ENCODE peak calls at places on chromosomes 1 and 21, in seven cellular contexts. One of them, this sample, is unnamed.

GRCh38 chr1:187715483-187715882 is 886.7 kb downstream of the PLA2G4A start:
- DNase-seq in GM13976: no peak
- DNase-seq in GM12864: no peak
- DNase-seq in WTC11: no peak
- DNase-seq in fibroblast of lung: no peak
- DNase-seq in fibroblast of the aortic adventitia: no peak
- DNase-seq in AG04449: no peak
- DNase-seq in this sample: no peak

GRCh38 chr1:236089046-236089773 is 24.3 kb upstream of the NID1 start:
- DNase-seq in fibroblast of the aortic adventitia: peak
- DNase-seq in GM12864: no peak
- DNase-seq in AG04449: no peak
- DNase-seq in GM13976: no peak
- DNase-seq in WTC11: no peak
- DNase-seq in fibroblast of lung: peak
- DNase-seq in this sample: no peak

GRCh38 chr21:37153193-37153934 is 80.3 kb downstream of the TTC3 start:
- DNase-seq in AG04449: peak
- DNase-seq in WTC11: no peak
- DNase-seq in GM13976: no peak
- DNase-seq in fibroblast of lung: peak
- DNase-seq in GM12864: no peak
- DNase-seq in fibroblast of the aortic adventitia: peak
- DNase-seq in this sample: no peak

GRCh38 chr1:223519116-223519515 is 125.9 kb downstream of the CCDC185 start:
- DNase-seq in fibroblast of lung: no peak
- DNase-seq in WTC11: no peak
- DNase-seq in AG04449: no peak
- DNase-seq in fibroblast of the aortic adventitia: no peak
- DNase-seq in GM13976: no peak
- DNase-seq in GM12864: no peak
- DNase-seq in this sample: no peak

GRCh38 chr1:103112535-103112934 is 4.2 kb upstream of the COL11A1 start:
- DNase-seq in fibroblast of lung: no peak
- DNase-seq in GM13976: no peak
- DNase-seq in GM12864: no peak
- DNase-seq in AG04449: no peak
- DNase-seq in fibroblast of the aortic adventitia: no peak
- DNase-seq in WTC11: no peak
- DNase-seq in this sample: no peak

GRCh38 chr1:235017719-235018118 is 110.9 kb downstream of the TOMM20 start:
- DNase-seq in fibroblast of the aortic adventitia: no peak
- DNase-seq in WTC11: no peak
- DNase-seq in AG04449: no peak
- DNase-seq in GM13976: no peak
- DNase-seq in GM12864: no peak
- DNase-seq in fibroblast of lung: no peak
- DNase-seq in this sample: no peak

GRCh38 chr1:25772692-25773245 is 27.2 kb upstream of the SELENON start:
- DNase-seq in GM12864: no peak
- DNase-seq in AG04449: no peak
- DNase-seq in WTC11: no peak
- DNase-seq in fibroblast of the aortic adventitia: no peak
- DNase-seq in GM13976: no peak
- DNase-seq in fibroblast of lung: no peak
- DNase-seq in this sample: no peak

GRCh38 chr1:25744140-25744581 is 55.8 kb upstream of the SELENON start:
- DNase-seq in AG04449: peak
- DNase-seq in fibroblast of the aortic adventitia: peak
- DNase-seq in GM13976: no peak
- DNase-seq in WTC11: peak
- DNase-seq in fibroblast of lung: peak
- DNase-seq in GM12864: no peak
- DNase-seq in this sample: peak

GRCh38 chr1:26225033-26225831 is 8.8 kb upstream of the CEP85 start:
- DNase-seq in fibroblast of the aortic adventitia: peak
- DNase-seq in GM12864: no peak
- DNase-seq in WTC11: peak
- DNase-seq in GM13976: peak
- DNase-seq in AG04449: no peak
- DNase-seq in fibroblast of lung: peak
- DNase-seq in this sample: no peak

GRCh38 chr1:68516066-68516465 is 19.2 kb upstream of the DEPDC1 start:
- DNase-seq in AG04449: no peak
- DNase-seq in fibroblast of the aortic adventitia: peak
- DNase-seq in GM12864: no peak
- DNase-seq in fibroblast of lung: peak
- DNase-seq in GM13976: no peak
- DNase-seq in WTC11: no peak
- DNase-seq in this sample: no peak

GRCh38 chr1:105544475-105544874 is 1512.0 kb upstream of the PRMT6 start:
- DNase-seq in fibroblast of the aortic adventitia: peak
- DNase-seq in GM12864: no peak
- DNase-seq in GM13976: no peak
- DNase-seq in WTC11: no peak
- DNase-seq in fibroblast of lung: no peak
- DNase-seq in AG04449: no peak
- DNase-seq in this sample: no peak

GRCh38 chr1:102593276-102593675 is 515.0 kb downstream of the COL11A1 start:
- DNase-seq in GM12864: no peak
- DNase-seq in AG04449: no peak
- DNase-seq in WTC11: no peak
- DNase-seq in fibroblast of the aortic adventitia: no peak
- DNase-seq in fibroblast of lung: no peak
- DNase-seq in GM13976: no peak
- DNase-seq in this sample: no peak

GRCh38 chr1:24932284-24932683 is 2.2 kb upstream of the RUNX3 start:
- DNase-seq in GM13976: peak
- DNase-seq in WTC11: peak
- DNase-seq in AG04449: no peak
- DNase-seq in GM12864: no peak
- DNase-seq in fibroblast of lung: no peak
- DNase-seq in fibroblast of the aortic adventitia: no peak
- DNase-seq in this sample: no peak

GRCh38 chr1:94209425-94209824 is 28.0 kb downstream of the ARHGAP29 start:
- DNase-seq in GM12864: no peak
- DNase-seq in WTC11: no peak
- DNase-seq in fibroblast of the aortic adventitia: peak
- DNase-seq in fibroblast of lung: peak
- DNase-seq in AG04449: peak
- DNase-seq in GM13976: no peak
- DNase-seq in this sample: no peak

DNA sequence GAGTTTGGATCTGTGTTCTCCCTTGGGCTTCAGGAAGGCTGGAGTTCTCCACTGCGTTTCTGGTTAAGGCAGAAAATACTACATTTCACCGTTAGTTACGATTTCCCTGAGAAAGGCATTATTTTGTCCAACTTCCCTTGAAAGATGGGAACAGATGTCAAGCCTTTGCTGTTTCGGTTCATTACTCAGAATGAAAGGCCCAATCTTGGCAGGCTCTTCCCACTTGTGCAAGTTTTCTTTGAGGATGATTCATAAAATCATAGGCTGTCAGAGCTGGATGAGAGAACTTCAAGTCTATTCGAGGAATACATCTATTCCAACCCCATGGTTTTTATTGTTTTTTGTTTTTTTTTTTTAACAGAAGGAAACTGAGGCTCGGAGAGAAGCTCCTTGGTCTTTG is 205.2 kb downstream of the GRIK3 start:
- DNase-seq in AG04449: no peak
- DNase-seq in fibroblast of lung: no peak
- DNase-seq in WTC11: no peak
- DNase-seq in GM13976: no peak
- DNase-seq in GM12864: no peak
- DNase-seq in fibroblast of the aortic adventitia: no peak
- DNase-seq in this sample: no peak
- TF ChIP-seq CTCF in AG04449: no peak
- TF ChIP-seq CTCF in fibroblast of lung: no peak
- TF ChIP-seq CTCF in WTC11: no peak
- TF ChIP-seq CTCF in GM13976: no peak
- TF ChIP-seq CTCF in GM12864: no peak
- TF ChIP-seq CTCF in fibroblast of the aortic adventitia: no peak
- TF ChIP-seq CTCF in this sample: no peak

GRCh38 chr1:210374600-210374953 is 45.9 kb downstream of the HHAT start:
- DNase-seq in fibroblast of lung: no peak
- DNase-seq in GM13976: no peak
- DNase-seq in WTC11: no peak
- DNase-seq in AG04449: no peak
- DNase-seq in fibroblast of the aortic adventitia: no peak
- DNase-seq in GM12864: no peak
- DNase-seq in this sample: no peak
- TF ChIP-seq CTCF in fibroblast of lung: no peak
- TF ChIP-seq CTCF in GM13976: no peak
- TF ChIP-seq CTCF in WTC11: no peak
- TF ChIP-seq CTCF in AG04449: no peak
- TF ChIP-seq CTCF in fibroblast of the aortic adventitia: no peak
- TF ChIP-seq CTCF in GM12864: no peak
- TF ChIP-seq CTCF in this sample: no peak

GRCh38 chr1:209825591-209826433 is 2.0 kb upstream of the UTP25 start:
- DNase-seq in GM13976: no peak
- DNase-seq in WTC11: no peak
- DNase-seq in GM12864: no peak
- DNase-seq in AG04449: no peak
- DNase-seq in fibroblast of lung: no peak
- DNase-seq in fibroblast of the aortic adventitia: peak
- DNase-seq in this sample: no peak

GRCh38 chr1:209820986-209821385 is 6.8 kb upstream of the UTP25 start:
- DNase-seq in fibroblast of lung: no peak
- DNase-seq in GM12864: no peak
- DNase-seq in GM13976: no peak
- DNase-seq in WTC11: no peak
- DNase-seq in fibroblast of the aortic adventitia: no peak
- DNase-seq in AG04449: no peak
- DNase-seq in this sample: no peak

GRCh38 chr1:209827384-209828261 is at the start of gene UTP25:
- DNase-seq in WTC11: peak
- DNase-seq in GM13976: peak
- DNase-seq in fibroblast of the aortic adventitia: peak
- DNase-seq in AG04449: peak
- DNase-seq in fibroblast of lung: peak
- DNase-seq in GM12864: peak
- DNase-seq in this sample: peak

GRCh38 chr1:209822706-209823105 is 5.1 kb upstream of the UTP25 start:
- DNase-seq in AG04449: no peak
- DNase-seq in fibroblast of lung: no peak
- DNase-seq in WTC11: no peak
- DNase-seq in GM13976: no peak
- DNase-seq in GM12864: no peak
- DNase-seq in fibroblast of the aortic adventitia: no peak
- DNase-seq in this sample: no peak

DNA sequence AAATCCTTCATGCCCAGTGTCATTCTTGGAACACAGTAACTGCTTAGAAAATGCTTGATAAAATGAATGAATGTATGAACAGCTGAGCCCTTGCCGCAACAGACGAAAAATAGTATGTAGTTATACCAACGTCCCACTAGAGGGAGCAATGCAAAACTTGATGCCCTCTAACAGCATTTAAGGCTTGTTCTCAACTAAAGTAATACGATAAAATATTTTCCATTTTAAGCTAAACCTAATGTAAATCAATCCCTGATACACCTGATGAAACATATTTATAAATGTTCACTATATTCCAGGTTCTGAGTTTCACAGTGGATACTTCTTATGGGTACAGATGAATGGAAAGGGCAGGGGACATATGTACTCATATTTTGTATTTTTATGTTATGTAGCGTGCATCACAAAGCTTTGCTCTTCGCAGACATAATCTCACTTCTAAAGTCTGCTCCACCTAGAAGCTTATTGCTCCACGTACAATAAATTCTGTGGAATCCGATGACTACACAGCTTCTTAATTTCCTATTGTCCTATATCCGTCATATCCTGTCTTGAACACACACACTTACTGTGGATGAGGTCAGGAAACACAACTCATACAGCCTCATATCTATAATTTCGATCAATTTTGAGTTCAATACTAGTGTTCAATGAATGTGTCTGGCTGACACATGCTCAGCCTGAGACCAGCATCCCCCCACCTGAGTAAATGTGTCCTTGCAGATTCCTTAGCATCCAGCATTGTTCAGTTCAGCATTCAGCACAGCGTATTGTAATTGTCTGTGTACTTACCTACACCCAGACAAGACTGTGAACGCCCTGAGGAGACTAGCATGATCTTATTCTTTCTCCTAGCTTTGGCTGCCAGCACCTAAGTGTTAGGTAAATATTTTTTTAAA is 4.4 kb upstream of the UTP25 start:
- DNase-seq in GM12864: no peak
- DNase-seq in AG04449: no peak
- DNase-seq in GM13976: peak
- DNase-seq in WTC11: no peak
- DNase-seq in fibroblast of the aortic adventitia: peak
- DNase-seq in fibroblast of lung: peak
- DNase-seq in this sample: no peak
- TF ChIP-seq CTCF in GM12864: peak
- TF ChIP-seq CTCF in AG04449: peak
- TF ChIP-seq CTCF in GM13976: peak
- TF ChIP-seq CTCF in WTC11: peak
- TF ChIP-seq CTCF in fibroblast of the aortic adventitia: peak
- TF ChIP-seq CTCF in fibroblast of lung: peak
- TF ChIP-seq CTCF in this sample: peak

GRCh38 chr1:198754670-198755069 is 115.8 kb downstream of the PTPRC start:
- DNase-seq in WTC11: no peak
- DNase-seq in fibroblast of lung: no peak
- DNase-seq in fibroblast of the aortic adventitia: no peak
- DNase-seq in GM13976: no peak
- DNase-seq in GM12864: no peak
- DNase-seq in AG04449: no peak
- DNase-seq in this sample: no peak

GRCh38 chr1:198755715-198756114 is 116.9 kb downstream of the PTPRC start:
- DNase-seq in GM12864: no peak
- DNase-seq in fibroblast of lung: no peak
- DNase-seq in WTC11: no peak
- DNase-seq in GM13976: no peak
- DNase-seq in AG04449: no peak
- DNase-seq in fibroblast of the aortic adventitia: no peak
- DNase-seq in this sample: no peak

GRCh38 chr1:198751741-198752140 is 112.9 kb downstream of the PTPRC start:
- DNase-seq in AG04449: no peak
- DNase-seq in WTC11: no peak
- DNase-seq in GM13976: no peak
- DNase-seq in fibroblast of the aortic adventitia: no peak
- DNase-seq in GM12864: no peak
- DNase-seq in fibroblast of lung: no peak
- DNase-seq in this sample: no peak

GRCh38 chr1:198761859-198762616 is 123.2 kb downstream of the PTPRC start:
- DNase-seq in WTC11: no peak
- DNase-seq in GM13976: no peak
- DNase-seq in GM12864: no peak
- DNase-seq in fibroblast of lung: no peak
- DNase-seq in AG04449: no peak
- DNase-seq in fibroblast of the aortic adventitia: no peak
- DNase-seq in this sample: no peak

DNA sequence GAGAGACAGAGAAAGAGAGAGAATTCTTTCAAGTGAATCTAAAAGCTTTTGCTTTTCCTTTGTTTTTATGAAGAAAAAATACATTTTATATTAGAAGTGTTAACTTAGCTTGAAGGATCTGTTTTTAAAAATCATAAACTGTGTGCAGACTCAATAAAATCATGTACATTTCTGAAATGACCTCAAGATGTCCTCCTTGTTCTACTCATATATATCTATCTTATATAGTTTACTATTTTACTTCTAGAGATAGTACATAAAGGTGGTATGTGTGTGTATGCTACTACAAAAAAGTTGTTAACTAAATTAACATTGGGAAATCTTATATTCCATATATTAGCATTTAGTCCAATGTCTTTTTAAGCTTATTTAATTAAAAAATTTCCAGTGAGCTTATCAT is 117.6 kb downstream of the PTPRC start:
- DNase-seq in fibroblast of the aortic adventitia: peak
- DNase-seq in AG04449: no peak
- DNase-seq in fibroblast of lung: peak
- DNase-seq in WTC11: no peak
- DNase-seq in GM12864: no peak
- DNase-seq in GM13976: no peak
- DNase-seq in this sample: no peak
- TF ChIP-seq CTCF in fibroblast of the aortic adventitia: peak
- TF ChIP-seq CTCF in AG04449: no peak
- TF ChIP-seq CTCF in fibroblast of lung: no peak
- TF ChIP-seq CTCF in WTC11: no peak
- TF ChIP-seq CTCF in GM12864: no peak
- TF ChIP-seq CTCF in GM13976: no peak
- TF ChIP-seq CTCF in this sample: peak

This sample was measured in AG09319.